ENCODE peak calls at places on chromosome 21, in ten cellular contexts. C is fibroblast of lung, U is IMR-90, V is K562, E is GM23248, D is neural progenitor cell, I is OCI-LY7, Z is H9, F is PC-3, J is GM12878. O is an unnamed sample.

GRCh38 chr21:46667735-46668380 is 32.4 kb downstream of the PRMT2 start:
- DNase-seq in C (peak; percentile 69), U (peak; percentile 17), V (no peak), E (peak; percentile 57), D (peak; percentile 79), I (no peak), Z (peak; percentile 74), F (peak; percentile 19), J (no peak), O (no peak)

GRCh38 chr21:17730782-17731181 is 88.4 kb downstream of the C21orf91 start:
- DNase-seq in C (peak; percentile 6), U (no peak), V (no peak), E (peak; percentile 8), D (no peak), I (no peak), Z (no peak), F (peak; percentile 11), J (no peak), O (no peak)

GRCh38 chr21:24045775-24046215 is 1561.5 kb downstream of the MRPL39 start:
- DNase-seq in C (peak; percentile 94), U (peak; percentile 99), V (no peak), E (peak; percentile 0), D (peak; percentile 1), I (no peak), Z (no peak), F (peak; percentile 90), J (no peak), O (peak; percentile 35)

GRCh38 chr21:29185172-29185571 is 54.7 kb downstream of the MAP3K7CL start:
- DNase-seq in C (no peak), U (peak; percentile 25), V (no peak), E (peak; percentile 18), D (no peak), I (no peak), Z (no peak), F (no peak), J (no peak), O (no peak)

GRCh38 chr21:27192286-27192685 is 225.4 kb upstream of the ADAMTS5 start:
- DNase-seq in C (peak; percentile 15), U (no peak), V (no peak), E (no peak), D (no peak), I (no peak), Z (no peak), F (no peak), J (no peak), O (no peak)

GRCh38 chr21:46329796-46330195 is 5.8 kb downstream of the PCNT start:
- DNase-seq in C (no peak), U (no peak), V (no peak), E (no peak), D (no peak), I (no peak), Z (no peak), F (no peak), J (no peak), O (no peak)

GRCh38 chr21:34910396-34910795 is 138.7 kb downstream of the RUNX1 start:
- DNase-seq in C (no peak), U (no peak), V (no peak), E (no peak), D (no peak), I (no peak), Z (no peak), F (no peak), J (no peak), O (no peak)

GRCh38 chr21:31216206-31216605 is 127.9 kb downstream of the TIAM1 start:
- DNase-seq in C (no peak), U (peak; percentile 26), V (no peak), E (no peak), D (no peak), I (no peak), Z (no peak), F (no peak), J (no peak), O (no peak)

GRCh38 chr21:45312296-45312695 is 24.6 kb upstream of the POFUT2 start:
- DNase-seq in C (no peak), U (no peak), V (no peak), E (no peak), D (no peak), I (no peak), Z (no peak), F (no peak), J (no peak), O (no peak)

GRCh38 chr21:45310446-45310845 is 22.8 kb upstream of the POFUT2 start:
- DNase-seq in C (no peak), U (no peak), V (no peak), E (no peak), D (no peak), I (no peak), Z (no peak), F (no peak), J (no peak), O (no peak)

GRCh38 chr21:45309069-45309521 is 21.4 kb upstream of the POFUT2 start:
- DNase-seq in C (peak; percentile 45), U (peak; percentile 64), V (peak; percentile 82), E (peak; percentile 67), D (peak; percentile 82), I (peak; percentile 22), Z (peak; percentile 84), F (peak; percentile 65), J (no peak), O (peak; percentile 50)

GRCh38 chr21:45308211-45309068 is 20.7 kb upstream of the POFUT2 start:
- DNase-seq in C (peak; percentile 88), U (peak; percentile 88), V (no peak), E (no peak), D (no peak), I (peak; percentile 16), Z (no peak), F (no peak), J (no peak), O (no peak)

DNA sequence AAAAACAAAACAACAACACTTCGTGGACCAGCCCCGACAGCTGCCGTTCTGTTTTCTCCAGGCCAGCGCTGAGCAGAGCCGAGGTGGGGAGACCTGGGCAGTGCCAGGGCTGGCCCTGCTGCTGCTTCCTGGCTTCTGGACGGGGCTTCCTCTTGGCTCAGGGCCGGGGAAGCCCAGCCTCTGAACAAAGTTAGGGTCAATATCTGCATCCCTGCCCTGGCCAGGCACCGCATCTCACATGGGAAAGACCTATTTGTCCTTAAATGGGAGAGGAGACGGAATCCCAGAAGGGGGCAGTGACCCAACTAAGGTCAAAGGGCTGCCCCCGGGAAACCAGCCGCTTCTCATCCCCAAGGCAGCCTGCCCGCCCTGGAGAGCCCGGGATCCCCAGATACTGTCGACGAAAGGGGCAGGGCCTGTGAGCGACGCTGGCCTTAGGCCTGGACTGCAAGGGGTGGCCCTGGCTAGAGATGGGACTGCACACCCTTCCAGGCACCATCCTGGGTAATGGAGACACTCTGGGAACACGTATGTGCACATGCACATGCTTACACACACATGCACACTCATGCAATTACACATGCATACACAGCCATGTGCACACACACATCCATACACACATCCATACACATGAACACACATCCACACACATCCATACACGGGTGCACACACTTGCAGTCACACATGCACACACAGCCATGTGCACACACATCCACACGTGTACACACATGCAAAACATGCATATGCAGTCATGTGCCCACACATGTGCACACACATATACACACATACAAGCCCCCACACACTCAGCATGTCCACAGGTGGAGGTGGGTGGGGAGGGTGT is 22.1 kb upstream of the POFUT2 start:
- DNase-seq in C (no peak), U (no peak), V (no peak), E (no peak), D (no peak), I (no peak), Z (no peak), F (no peak), J (no peak), O (no peak)
- H2AFZ ChIP-seq in C (no peak overlapping the region), U (peak overlapping the region; percentile 79), V (peak overlapping the region; percentile 76), E (no peak overlapping the region), D (no peak overlapping the region), I (no peak overlapping the region), Z (no peak overlapping the region), F (peak overlapping the region; percentile 63), J (no peak overlapping the region), O (no peak overlapping the region)

DNA sequence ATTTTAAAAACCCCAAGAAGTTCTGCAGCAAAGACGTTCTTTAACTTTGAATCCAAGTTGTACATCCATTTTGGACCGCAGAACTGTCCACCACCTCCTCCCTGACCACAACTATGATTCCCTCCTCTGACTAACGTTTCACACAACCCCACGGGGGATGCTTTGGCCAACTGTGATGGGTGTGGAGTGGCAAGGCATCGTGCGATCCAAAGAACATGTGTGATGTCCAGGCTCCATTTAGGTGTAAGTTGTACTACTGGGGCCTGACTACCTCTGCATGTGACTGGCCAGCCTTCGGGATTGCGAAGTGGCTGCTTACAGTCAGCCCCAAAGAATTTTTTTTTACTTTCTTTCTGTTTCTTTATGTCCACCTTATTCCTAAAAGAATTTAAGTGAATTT is 6.7 kb downstream of the KCNJ15 start:
- DNase-seq in C (peak; percentile 91), U (peak; percentile 60), V (no peak), E (peak; percentile 86), D (no peak), I (no peak), Z (no peak), F (no peak), J (no peak), O (no peak)
- H3K4me1 ChIP-seq in C (peaks cover 15% of the 10 kb centered on the region), U (peaks cover 17% of the 10 kb centered on the region), V (no peaks in the 10 kb centered on the region), E (peaks cover 57% of the 10 kb centered on the region), D (no peaks in the 10 kb centered on the region), I (no peaks in the 10 kb centered on the region), Z (no peaks in the 10 kb centered on the region), F (peaks cover 33% of the 10 kb centered on the region), J (peaks cover 9% of the 10 kb centered on the region), O (no peaks in the 10 kb centered on the region)

GRCh38 chr21:37916795-37917142 is 512 bp upstream of the KCNJ6 start:
- DNase-seq in C (no peak), U (no peak), V (peak; percentile 65), E (peak; percentile 22), D (peak; percentile 85), I (no peak), Z (peak; percentile 83), F (no peak), J (no peak), O (no peak)

GRCh38 chr21:37912616-37913015 is 3.6 kb downstream of the KCNJ6 start:
- DNase-seq in C (no peak), U (no peak), V (no peak), E (no peak), D (no peak), I (no peak), Z (no peak), F (no peak), J (no peak), O (no peak)

GRCh38 chr21:37915516-37915915 is 741 bp downstream of the KCNJ6 start:
- DNase-seq in C (no peak), U (no peak), V (no peak), E (no peak), D (peak; percentile 36), I (no peak), Z (peak; percentile 43), F (no peak), J (no peak), O (no peak)

GRCh38 chr21:37915941-37916794 is at the start of gene KCNJ6:
- DNase-seq in C (peak; percentile 41), U (peak; percentile 52), V (peak; percentile 51), E (peak; percentile 82), D (peak; percentile 94), I (no peak), Z (peak; percentile 87), F (no peak), J (no peak), O (no peak)

GRCh38 chr21:37914211-37914900 is 1.9 kb downstream of the KCNJ6 start:
- DNase-seq in C (peak; percentile 19), U (peak; percentile 22), V (peak; percentile 32), E (peak; percentile 43), D (peak; percentile 85), I (no peak), Z (peak; percentile 84), F (peak; percentile 14), J (no peak), O (peak; percentile 48)
- H3K4me2 ChIP-seq in C (no peak overlapping the region), U (no peak overlapping the region), V (no peak overlapping the region), E (no peak overlapping the region), D (peak overlapping the region; percentile 58), I (no peak overlapping the region), Z (peak overlapping the region; percentile 63), F (no peak overlapping the region), J (no peak overlapping the region), O (no peak overlapping the region)

GRCh38 chr21:44300262-44300959 is 558 bp downstream of the PFKL start:
- DNase-seq in C (peak; percentile 45), U (peak; percentile 19), V (peak; percentile 95), E (peak; percentile 83), D (peak; percentile 60), I (peak; percentile 70), Z (no peak), F (peak; percentile 57), J (no peak), O (peak; percentile 70)
- H2AFZ ChIP-seq in C (no peak overlapping the region), U (peak overlapping the region; percentile 91), V (peak overlapping the region; percentile 76), E (peak overlapping the region; percentile 21), D (peak overlapping the region; percentile 72), I (no peak overlapping the region), Z (no peak overlapping the region), F (no peak overlapping the region), J (no peak overlapping the region), O (peak overlapping the region; percentile 80)